ENCODE peak calls at places on chromosomes 7 and 10, in ten cellular contexts. J is thoracic aorta, G is heart left ventricle, V is Peyer's patch, I is AG09309, D is pancreas, N is AG10803, C is cardiac fibroblast, W is suprapubic skin, S is fibroblast of lung. L is an unnamed sample.

GRCh38 chr10:104689105-104689504 is 48.0 kb downstream of the SORCS3 start:
- DNase-seq in J (no peak), G (no peak), V (no peak), I (no peak), D (no peak), N (no peak), C (no peak), W (no peak), S (no peak), L (no peak)

GRCh38 chr7:105656922-105657521 is 75.7 kb upstream of the EFCAB10 start:
- DNase-seq in J (no peak), G (no peak), V (peak; percentile 84), I (no peak), D (no peak), N (no peak), C (no peak), W (no peak), S (no peak), L (no peak)

GRCh38 chr10:5876181-5876768 is 13.4 kb downstream of the ANKRD16 start:
- DNase-seq in J (no peak), G (no peak), V (no peak), I (peak; percentile 86), D (no peak), N (peak; percentile 98), C (peak; percentile 77), W (no peak), S (peak; percentile 93), L (peak; percentile 90)

GRCh38 chr7:85150624-85151023 is 36.2 kb downstream of the SEMA3D start:
- DNase-seq in J (no peak), G (no peak), V (no peak), I (no peak), D (no peak), N (no peak), C (no peak), W (no peak), S (no peak), L (no peak)

GRCh38 chr10:45514283-45515270 is 140.6 kb downstream of the ALOX5 start:
- DNase-seq in J (no peak), G (no peak), V (no peak), I (no peak), D (peak; percentile 57), N (peak; percentile 45), C (no peak), W (no peak), S (peak; percentile 26), L (no peak)

GRCh38 chr7:96238976-96239766 is 82.7 kb downstream of the SLC25A13 start:
- DNase-seq in J (no peak), G (no peak), V (no peak), I (no peak), D (no peak), N (no peak), C (peak; percentile 14), W (no peak), S (peak; percentile 44), L (no peak)

GRCh38 chr7:114073711-114074110 is 154.9 kb upstream of the PPP1R3A start:
- DNase-seq in J (no peak), G (no peak), V (no peak), I (no peak), D (no peak), N (no peak), C (no peak), W (no peak), S (no peak), L (no peak)

GRCh38 chr10:5809541-5810154 is 3.6 kb downstream of the GDI2 start:
- DNase-seq in J (no peak), G (no peak), V (no peak), I (no peak), D (no peak), N (no peak), C (no peak), W (no peak), S (no peak), L (no peak)

GRCh38 chr10:28284126-28284525 is 18.7 kb downstream of the MPP7 start:
- DNase-seq in J (no peak), G (no peak), V (no peak), I (no peak), D (no peak), N (no peak), C (no peak), W (no peak), S (no peak), L (no peak)

GRCh38 chr10:126397640-126398382 is 9.5 kb upstream of the ADAM12 start:
- DNase-seq in J (no peak), G (no peak), V (no peak), I (peak; percentile 94), D (no peak), N (peak; percentile 98), C (peak; percentile 92), W (no peak), S (peak; percentile 100), L (peak; percentile 97)

GRCh38 chr7:2520808-2521146 is 1.2 kb downstream of the LFNG start:
- DNase-seq in J (no peak), G (no peak), V (no peak), I (no peak), D (no peak), N (no peak), C (no peak), W (no peak), S (no peak), L (no peak)
- H3K4me3 ChIP-seq in J (peak overlapping the region; percentile 66), G (peak overlapping the region; percentile 73), V (peak overlapping the region; percentile 71), I (peak overlapping the region; percentile 62), D (peak overlapping the region; percentile 57), N (peak overlapping the region; percentile 64), C (peak overlapping the region; percentile 54), W (peak overlapping the region; percentile 64), S (peak overlapping the region; percentile 23), L (peak overlapping the region; percentile 57)

DNA sequence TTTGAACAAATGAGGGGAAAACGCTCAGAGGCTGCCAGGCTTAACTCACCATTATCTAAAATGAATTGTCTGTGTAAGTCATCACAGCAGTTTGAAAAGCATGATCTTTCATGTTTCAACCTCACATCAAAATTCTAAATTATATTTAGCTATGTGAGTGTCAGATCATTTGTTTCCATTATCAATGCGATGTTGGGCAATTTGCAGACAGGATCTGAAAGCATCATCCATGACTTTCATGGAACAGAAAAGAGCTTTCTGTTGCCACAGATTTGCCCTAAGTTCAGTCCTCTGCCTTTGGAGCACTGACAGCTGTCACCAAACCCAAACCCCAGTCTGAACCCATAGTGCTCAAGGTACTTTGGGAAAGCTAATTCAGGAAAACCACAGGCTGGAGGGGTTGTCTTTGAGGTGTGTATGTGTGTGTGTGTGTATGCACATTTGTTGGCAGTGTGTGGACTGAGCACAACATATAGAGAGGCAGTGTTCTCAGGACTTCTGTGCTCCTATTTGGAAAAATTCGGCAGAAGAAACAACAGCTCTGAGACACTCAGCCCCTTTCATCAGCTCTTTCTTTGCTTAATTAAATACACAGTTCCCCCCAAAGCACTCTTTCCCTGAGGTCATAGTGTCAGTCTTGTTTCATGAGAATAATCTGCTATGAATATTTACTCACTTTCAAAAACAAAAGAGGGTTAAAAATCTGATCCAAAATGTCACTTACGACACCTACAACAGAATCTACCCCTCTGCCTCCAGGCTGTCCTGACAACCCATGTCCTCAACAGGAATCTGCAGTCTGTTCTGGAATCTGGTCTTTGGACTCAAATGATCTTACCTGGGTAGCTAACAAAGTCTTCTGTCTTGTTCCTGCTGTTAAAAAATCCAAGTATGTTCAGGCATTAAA is 188.5 kb upstream of the KLF14 start:
- DNase-seq in J (no peak), G (no peak), V (no peak), I (no peak), D (no peak), N (no peak), C (no peak), W (no peak), S (peak; percentile 58), L (no peak)
- TF ChIP-seq CTCF in J (no peak), G (no peak), V (no peak), I (no peak), D (no peak), N (no peak), C (no peak), W (no peak), S (no peak), L (no peak)

DNA sequence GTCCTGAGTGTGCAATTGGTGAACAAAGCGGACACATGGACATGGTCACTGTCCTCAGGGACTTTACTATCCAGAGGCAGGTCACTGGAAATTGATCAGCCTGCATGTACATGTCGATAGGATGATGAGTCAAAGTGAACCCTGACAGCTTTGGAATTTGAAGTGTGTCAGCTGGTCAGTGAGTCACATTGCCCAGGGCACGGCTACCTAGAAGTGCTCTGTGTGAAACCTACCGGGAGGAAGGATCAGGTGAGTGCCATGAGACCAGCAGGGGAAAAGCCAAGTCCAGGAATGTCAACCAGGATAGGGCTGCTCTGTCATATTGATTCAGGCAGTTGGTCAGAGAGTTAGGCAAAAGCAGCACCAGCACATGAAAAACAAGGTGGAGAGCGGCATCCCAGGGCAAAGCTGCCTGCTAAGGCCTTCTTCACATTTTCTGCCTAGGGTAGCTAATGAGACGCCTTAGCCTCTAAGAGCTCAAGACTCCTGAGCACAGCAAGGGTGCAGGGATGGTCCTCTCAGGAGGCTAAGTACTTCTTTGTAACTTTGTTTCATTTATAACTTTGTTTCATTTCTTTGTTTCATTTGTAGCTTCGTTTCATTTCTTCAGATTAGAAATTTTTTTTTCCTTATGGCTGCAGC is 19.4 kb upstream of the PDCD4 start:
- DNase-seq in J (no peak), G (peak; percentile 1), V (peak; percentile 87), I (no peak), D (no peak), N (no peak), C (no peak), W (no peak), S (peak; percentile 29), L (no peak)
- H3K4me3 ChIP-seq in J (no peak overlapping the region), G (no peak overlapping the region), V (no peak overlapping the region), I (no peak overlapping the region), D (no peak overlapping the region), N (no peak overlapping the region), C (no peak overlapping the region), W (no peak overlapping the region), S (no peak overlapping the region), L (no peak overlapping the region)

DNA sequence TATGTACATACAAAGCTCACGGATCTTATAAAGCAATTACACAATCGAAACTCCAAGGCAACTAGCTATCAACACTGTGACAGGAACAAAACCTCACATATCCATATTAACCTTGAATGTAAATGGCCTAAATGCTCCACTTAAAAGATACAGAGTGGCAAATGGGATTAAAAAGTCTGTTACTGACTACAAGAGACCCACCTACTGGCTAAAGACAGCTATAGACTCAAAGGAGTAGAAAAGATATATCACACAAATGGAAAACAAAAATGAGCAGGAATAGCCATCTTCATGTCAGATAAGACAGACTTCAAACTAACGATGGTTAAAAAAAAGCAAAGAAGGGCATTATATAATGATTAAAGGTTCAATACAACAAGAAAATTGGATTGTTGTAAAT is 246.7 kb downstream of the ADRA2A start:
- DNase-seq in J (no peak), G (no peak), V (no peak), I (peak; percentile 5), D (no peak), N (peak; percentile 34), C (peak; percentile 0), W (no peak), S (no peak), L (no peak)
- TF ChIP-seq CTCF in J (no peak), G (no peak), V (peak; percentile 24), I (no peak), D (no peak), N (peak; percentile 51), C (no peak), W (no peak), S (no peak), L (no peak)

GRCh38 chr10:96683710-96684109 is 36.6 kb downstream of the PIK3AP1 start:
- DNase-seq in J (no peak), G (no peak), V (no peak), I (no peak), D (no peak), N (no peak), C (no peak), W (no peak), S (no peak), L (no peak)
- H3K4me3 ChIP-seq in J (no peak overlapping the region), G (no peak overlapping the region), V (no peak overlapping the region), I (no peak overlapping the region), D (no peak overlapping the region), N (no peak overlapping the region), C (no peak overlapping the region), W (no peak overlapping the region), S (no peak overlapping the region), L (no peak overlapping the region)

GRCh38 chr7:159008417-159008816 is 136.2 kb downstream of the VIPR2 start:
- DNase-seq in J (no peak), G (no peak), V (no peak), I (no peak), D (no peak), N (no peak), C (no peak), W (no peak), S (no peak), L (no peak)
- TF ChIP-seq CTCF in J (no peak), G (no peak), V (no peak), I (no peak), D (no peak), N (no peak), C (no peak), W (no peak), S (no peak), L (no peak)